ENCODE peak calls at places on chromosomes 1 and 21, in four cellular contexts. One of them, this sample, is unnamed.
A peak's percentile ranks its signal among the peaks of the same experiment; 100 is the strongest.

GRCh38 chr1:223129229-223129851 is 13.7 kb downstream of the TLR5 start:
- DNase-seq in heart left ventricle: peak; percentile 77
- DNase-seq in D721Med: peak; percentile 61
- DNase-seq in astrocyte of the cerebellum: no peak
- DNase-seq in this sample: peak; percentile 40

GRCh38 chr21:28439852-28440251 is 552.8 kb downstream of the LTN1 start:
- DNase-seq in heart left ventricle: no peak
- DNase-seq in astrocyte of the cerebellum: no peak
- DNase-seq in D721Med: no peak
- DNase-seq in this sample: no peak

GRCh38 chr1:161013591-161014513 is 7.1 kb downstream of the F11R start:
- DNase-seq in heart left ventricle: peak; percentile 87
- DNase-seq in astrocyte of the cerebellum: no peak
- DNase-seq in D721Med: no peak
- DNase-seq in this sample: no peak

GRCh38 chr1:3903141-3904005 is 3.3 kb upstream of the C1orf174 start:
- DNase-seq in astrocyte of the cerebellum: no peak
- DNase-seq in D721Med: no peak
- DNase-seq in heart left ventricle: no peak
- DNase-seq in this sample: peak; percentile 4

GRCh38 chr1:247475793-247476192 is 17.9 kb upstream of the OR2B11 start:
- DNase-seq in D721Med: no peak
- DNase-seq in heart left ventricle: no peak
- DNase-seq in astrocyte of the cerebellum: no peak
- DNase-seq in this sample: no peak

GRCh38 chr21:31503939-31504338 is 155.6 kb upstream of the SOD1 start:
- DNase-seq in heart left ventricle: no peak
- DNase-seq in D721Med: no peak
- DNase-seq in astrocyte of the cerebellum: no peak
- DNase-seq in this sample: no peak

GRCh38 chr1:221548942-221549341 is 192.9 kb downstream of the DUSP10 start:
- DNase-seq in heart left ventricle: no peak
- DNase-seq in astrocyte of the cerebellum: no peak
- DNase-seq in D721Med: no peak
- DNase-seq in this sample: no peak

GRCh38 chr1:52629021-52629643 is 3.8 kb upstream of the SHISAL2A start:
- DNase-seq in heart left ventricle: no peak
- DNase-seq in D721Med: no peak
- DNase-seq in astrocyte of the cerebellum: no peak
- DNase-seq in this sample: no peak

GRCh38 chr1:17933991-17934390 is 173.6 kb upstream of the IGSF21 start:
- DNase-seq in D721Med: no peak
- DNase-seq in astrocyte of the cerebellum: no peak
- DNase-seq in heart left ventricle: no peak
- DNase-seq in this sample: no peak

GRCh38 chr1:199472025-199472424 is 555.5 kb upstream of the NR5A2 start:
- DNase-seq in astrocyte of the cerebellum: no peak
- DNase-seq in heart left ventricle: no peak
- DNase-seq in D721Med: no peak
- DNase-seq in this sample: no peak

GRCh38 chr1:218585565-218586184 is 240.5 kb downstream of the TGFB2 start:
- DNase-seq in astrocyte of the cerebellum: peak; percentile 40
- DNase-seq in heart left ventricle: peak; percentile 18
- DNase-seq in D721Med: no peak
- DNase-seq in this sample: peak; percentile 91

GRCh38 chr1:50285994-50286393 is 137.2 kb downstream of the DMRTA2 start:
- DNase-seq in heart left ventricle: no peak
- DNase-seq in D721Med: no peak
- DNase-seq in astrocyte of the cerebellum: no peak
- DNase-seq in this sample: no peak

GRCh38 chr21:28111151-28111619 is 881.5 kb downstream of the LTN1 start:
- DNase-seq in D721Med: no peak
- DNase-seq in astrocyte of the cerebellum: peak; percentile 94
- DNase-seq in heart left ventricle: peak; percentile 80
- DNase-seq in this sample: peak; percentile 76

GRCh38 chr1:86788300-86789206 is 84.2 kb downstream of the SH3GLB1 start:
- DNase-seq in heart left ventricle: no peak
- DNase-seq in D721Med: no peak
- DNase-seq in astrocyte of the cerebellum: peak; percentile 93
- DNase-seq in this sample: peak; percentile 85

GRCh38 chr1:228346731-228347130 is 59.9 kb downstream of the TRIM11 start:
- DNase-seq in D721Med: no peak
- DNase-seq in astrocyte of the cerebellum: no peak
- DNase-seq in heart left ventricle: peak; percentile 44
- DNase-seq in this sample: no peak

GRCh38 chr1:226697608-226698544 is 41.2 kb downstream of the ITPKB start:
- DNase-seq in D721Med: no peak
- DNase-seq in astrocyte of the cerebellum: no peak
- DNase-seq in heart left ventricle: no peak
- DNase-seq in this sample: no peak

GRCh38 chr21:35217504-35218060 is 168.5 kb upstream of the RUNX1 start:
- DNase-seq in heart left ventricle: no peak
- DNase-seq in D721Med: no peak
- DNase-seq in astrocyte of the cerebellum: no peak
- DNase-seq in this sample: peak; percentile 79

GRCh38 chr1:118578276-118578675 is 393.2 kb upstream of the SPAG17 start:
- DNase-seq in heart left ventricle: no peak
- DNase-seq in astrocyte of the cerebellum: no peak
- DNase-seq in D721Med: no peak
- DNase-seq in this sample: no peak

GRCh38 chr1:88398338-88398737 is 285.7 kb upstream of the PKN2 start:
- DNase-seq in heart left ventricle: no peak
- DNase-seq in astrocyte of the cerebellum: no peak
- DNase-seq in D721Med: no peak
- DNase-seq in this sample: no peak

GRCh38 chr1:29743264-29743663 is 506.9 kb downstream of the PTPRU start:
- DNase-seq in astrocyte of the cerebellum: no peak
- DNase-seq in heart left ventricle: no peak
- DNase-seq in D721Med: no peak
- DNase-seq in this sample: no peak

GRCh38 chr1:178938959-178939317 is 68.1 kb upstream of the ANGPTL1 start:
- DNase-seq in astrocyte of the cerebellum: peak; percentile 85
- DNase-seq in heart left ventricle: peak; percentile 75
- DNase-seq in D721Med: no peak
- DNase-seq in this sample: peak; percentile 85

GRCh38 chr1:117683571-117684285 is 77.9 kb downstream of the TENT5C start:
- DNase-seq in heart left ventricle: no peak
- DNase-seq in D721Med: no peak
- DNase-seq in astrocyte of the cerebellum: peak; percentile 40
- DNase-seq in this sample: peak; percentile 40

GRCh38 chr1:93667642-93668041 is 14.0 kb downstream of the BCAR3 start:
- DNase-seq in heart left ventricle: no peak
- DNase-seq in astrocyte of the cerebellum: no peak
- DNase-seq in D721Med: no peak
- DNase-seq in this sample: no peak

GRCh38 chr21:45033791-45034555 is 40.4 kb upstream of the ADARB1 start:
- DNase-seq in D721Med: no peak
- DNase-seq in heart left ventricle: no peak
- DNase-seq in astrocyte of the cerebellum: no peak
- DNase-seq in this sample: no peak

GRCh38 chr1:33460947-33461629 is 11.4 kb upstream of the ZSCAN20 start:
- DNase-seq in heart left ventricle: peak; percentile 63
- DNase-seq in D721Med: no peak
- DNase-seq in astrocyte of the cerebellum: no peak
- DNase-seq in this sample: no peak

GRCh38 chr1:6235302-6235680 is 473 bp downstream of the ICMT start:
- DNase-seq in astrocyte of the cerebellum: no peak
- DNase-seq in D721Med: no peak
- DNase-seq in heart left ventricle: no peak
- DNase-seq in this sample: no peak

GRCh38 chr1:112242470-112242869 is 153.5 kb upstream of the CTTNBP2NL start:
- DNase-seq in astrocyte of the cerebellum: no peak
- DNase-seq in heart left ventricle: no peak
- DNase-seq in D721Med: no peak
- DNase-seq in this sample: no peak
- TF ChIP-seq CTCF in astrocyte of the cerebellum: no peak
- TF ChIP-seq CTCF in heart left ventricle: no peak
- TF ChIP-seq CTCF in D721Med: no peak
- TF ChIP-seq CTCF in this sample: no peak

GRCh38 chr21:41993744-41994143 is 16.4 kb downstream of the ZBTB21 start:
- DNase-seq in astrocyte of the cerebellum: peak; percentile 33
- DNase-seq in D721Med: no peak
- DNase-seq in heart left ventricle: no peak
- DNase-seq in this sample: peak; percentile 76
- TF ChIP-seq CTCF in astrocyte of the cerebellum: no peak
- TF ChIP-seq CTCF in D721Med: no peak
- TF ChIP-seq CTCF in heart left ventricle: no peak
- TF ChIP-seq CTCF in this sample: no peak

GRCh38 chr1:72282690-72283203 is 408 bp upstream of the NEGR1 start:
- DNase-seq in astrocyte of the cerebellum: peak; percentile 83
- DNase-seq in heart left ventricle: peak; percentile 87
- DNase-seq in D721Med: no peak
- DNase-seq in this sample: peak; percentile 98

GRCh38 chr1:72284084-72284397 is 1.7 kb upstream of the NEGR1 start:
- DNase-seq in D721Med: no peak
- DNase-seq in heart left ventricle: no peak
- DNase-seq in astrocyte of the cerebellum: no peak
- DNase-seq in this sample: peak; percentile 74

GRCh38 chr1:72284398-72285073 is 2.2 kb upstream of the NEGR1 start:
- DNase-seq in astrocyte of the cerebellum: peak; percentile 72
- DNase-seq in D721Med: no peak
- DNase-seq in heart left ventricle: peak; percentile 55
- DNase-seq in this sample: peak; percentile 97

GRCh38 chr1:72282271-72282656 is at the start of gene NEGR1:
- DNase-seq in astrocyte of the cerebellum: peak; percentile 12
- DNase-seq in heart left ventricle: peak; percentile 51
- DNase-seq in D721Med: no peak
- DNase-seq in this sample: peak; percentile 78

DNA sequence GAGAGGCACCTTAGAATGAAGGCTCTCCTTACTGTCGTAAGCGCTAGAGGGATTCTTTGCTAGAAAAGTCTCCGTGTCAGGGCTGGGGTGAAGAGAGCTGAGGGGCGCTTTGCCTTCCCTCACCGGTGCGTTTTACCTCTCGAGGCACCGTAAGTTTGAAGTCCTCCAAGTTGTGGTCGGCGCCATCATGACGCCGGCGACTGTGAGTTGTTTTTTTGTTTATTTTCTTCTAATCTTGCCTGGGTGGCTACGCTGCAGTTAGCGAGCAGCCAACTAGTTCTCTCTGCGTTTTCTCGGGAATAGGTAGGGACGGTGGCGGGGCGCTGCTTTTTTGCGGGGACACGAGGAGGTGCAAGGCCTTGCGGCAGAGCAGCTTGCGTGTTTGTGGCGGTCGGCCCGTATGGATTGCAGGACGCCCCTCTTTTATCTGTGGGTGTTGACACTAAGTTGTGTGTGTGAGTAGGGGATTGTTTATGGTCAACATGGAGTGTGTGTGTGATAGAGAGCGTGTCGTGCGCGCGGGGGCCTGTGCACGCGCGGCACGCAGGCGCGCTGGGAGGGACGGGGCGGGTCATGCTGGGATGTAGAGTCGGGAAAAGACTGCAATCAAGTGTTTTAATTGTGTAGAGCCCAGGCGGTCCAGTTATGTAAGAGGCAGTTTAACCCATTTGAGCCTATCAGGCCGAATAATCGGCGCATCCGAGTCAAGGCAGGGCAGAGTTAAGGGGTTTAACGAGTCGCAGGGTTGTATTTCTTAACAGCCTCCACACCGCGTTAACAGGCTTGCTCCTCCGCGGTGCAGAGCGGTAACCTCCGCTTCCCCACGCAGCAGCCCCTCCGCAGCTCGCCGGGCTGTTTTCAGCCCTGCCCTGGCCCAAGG is 1.1 kb upstream of the NEGR1 start:
- DNase-seq in astrocyte of the cerebellum: peak; percentile 38
- DNase-seq in heart left ventricle: peak; percentile 78
- DNase-seq in D721Med: no peak
- DNase-seq in this sample: peak; percentile 86
- TF ChIP-seq CTCF in astrocyte of the cerebellum: no peak
- TF ChIP-seq CTCF in heart left ventricle: no peak
- TF ChIP-seq CTCF in D721Med: no peak
- TF ChIP-seq CTCF in this sample: no peak

GRCh38 chr1:183318433-183318832 is 99.7 kb downstream of the NMNAT2 start:
- DNase-seq in D721Med: no peak
- DNase-seq in astrocyte of the cerebellum: peak; percentile 74
- DNase-seq in heart left ventricle: peak; percentile 80
- DNase-seq in this sample: peak; percentile 69
- TF ChIP-seq CTCF in D721Med: peak; percentile 9
- TF ChIP-seq CTCF in astrocyte of the cerebellum: peak; percentile 69
- TF ChIP-seq CTCF in heart left ventricle: peak; percentile 48
- TF ChIP-seq CTCF in this sample: peak; percentile 68

DNA sequence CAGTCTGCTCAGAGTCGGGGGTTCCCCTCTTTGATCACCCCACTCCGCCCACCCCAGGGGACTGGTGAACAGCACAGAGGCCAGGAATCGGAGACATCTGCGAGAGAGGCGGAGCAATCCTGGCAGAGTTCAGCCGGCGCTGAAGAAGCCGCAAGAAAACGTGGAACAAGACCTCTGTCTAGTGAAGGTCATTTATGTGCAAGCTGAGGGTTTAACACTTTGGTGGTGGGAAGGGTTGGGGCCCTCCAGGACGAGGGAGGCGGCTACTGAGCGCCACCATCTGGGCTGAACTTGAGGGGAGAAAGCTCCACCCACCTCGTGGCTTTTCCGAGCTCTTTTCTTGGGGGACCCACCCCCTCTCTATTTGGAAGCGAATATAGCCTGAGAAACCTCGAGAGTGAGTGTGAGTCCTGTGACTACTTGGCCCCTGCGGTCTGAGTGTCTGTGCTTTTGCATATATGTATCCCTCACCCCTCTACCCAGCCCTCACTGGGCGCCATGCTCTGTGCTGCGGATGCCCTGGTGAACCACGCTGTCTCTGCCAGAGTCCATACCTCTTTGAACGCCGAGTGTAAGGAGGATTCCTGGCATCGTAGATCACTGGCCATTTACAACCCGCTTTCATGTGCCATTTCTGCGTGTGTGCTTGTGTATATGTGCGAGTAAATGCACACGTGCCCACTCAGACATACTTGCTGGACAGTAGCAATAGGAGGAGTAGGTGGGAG is 1.2 kb upstream of the EPHA10 start:
- DNase-seq in astrocyte of the cerebellum: no peak
- DNase-seq in D721Med: no peak
- DNase-seq in heart left ventricle: no peak
- DNase-seq in this sample: no peak
- TF ChIP-seq CTCF in astrocyte of the cerebellum: no peak
- TF ChIP-seq CTCF in D721Med: peak; percentile 43
- TF ChIP-seq CTCF in heart left ventricle: no peak
- TF ChIP-seq CTCF in this sample: no peak

GRCh38 chr1:204445860-204446412 is 34.3 kb upstream of the PPP1R15B start:
- DNase-seq in heart left ventricle: no peak
- DNase-seq in D721Med: no peak
- DNase-seq in astrocyte of the cerebellum: no peak
- DNase-seq in this sample: no peak
- TF ChIP-seq CTCF in heart left ventricle: no peak
- TF ChIP-seq CTCF in D721Med: peak; percentile 59
- TF ChIP-seq CTCF in astrocyte of the cerebellum: peak; percentile 53
- TF ChIP-seq CTCF in this sample: peak; percentile 60

This sample was measured in astrocyte of the spinal cord.